ENCODE peak calls at places on chromosomes 13 and 19, in nine cellular contexts. H is T-helper 17 cell; J is K562; W is stimulated activated CD4-positive, alpha-beta T cell treated with anti-CD3 and anti-CD28 coated beads, Interleukin-2, amount 100 ng/mL, for 24 hours; E is lower lobe of right lung; X is IMR-90; Q is fibroblast of mammary gland; F is C1 segment of cervical spinal cord; L is tibial artery. N is an unnamed sample.

GRCh38 chr13:39134574-39134973 is 96.3 kb downstream of the NHLRC3 start:
- DNase-seq in L (no peak), E (no peak), X (no peak), Q (no peak), H (no peak), F (no peak), J (no peak), W (no peak), N (no peak)

GRCh38 chr19:38862321-38863059 is 12.7 kb upstream of the HNRNPL start:
- DNase-seq in X (no peak), J (no peak), Q (peak; percentile 20), E (no peak), L (no peak), W (no peak), H (no peak), F (no peak), N (no peak)

GRCh38 chr19:37594982-37595382 is 306 bp downstream of the ZNF540 start:
- DNase-seq in X (peak; percentile 58), E (peak; percentile 83), J (peak; percentile 32), W (peak; percentile 60), F (peak; percentile 87), H (peak; percentile 24), Q (peak; percentile 55), L (peak; percentile 87), N (peak; percentile 87)

GRCh38 chr13:90867336-90867683 is 480.2 kb upstream of the MIR17HG start:
- DNase-seq in H (no peak), J (peak; percentile 58), W (peak; percentile 37), F (peak; percentile 10), L (peak; percentile 77), E (peak; percentile 70), X (peak; percentile 27), Q (peak; percentile 70), N (no peak)

GRCh38 chr19:51091895-51092873 is 9.5 kb upstream of the KLK14 start:
- DNase-seq in E (no peak), W (no peak), Q (no peak), F (no peak), J (no peak), H (no peak), L (no peak), X (no peak), N (peak; percentile 19)

GRCh38 chr19:16330368-16330801 is 5.8 kb downstream of the KLF2 start:
- DNase-seq in E (peak; percentile 85), H (peak; percentile 84), W (peak; percentile 90), J (peak; percentile 80), F (no peak), X (peak; percentile 90), Q (peak; percentile 87), L (peak; percentile 82), N (peak; percentile 97)

GRCh38 chr13:113904411-113904810 is 40.5 kb upstream of the GAS6 start:
- DNase-seq in Q (peak; percentile 47), F (peak; percentile 19), X (peak; percentile 43), J (no peak), H (no peak), L (peak; percentile 75), E (no peak), W (peak; percentile 40), N (peak; percentile 55)

GRCh38 chr13:50309872-50310594 is 294.8 kb downstream of the KCNRG start:
- DNase-seq in E (no peak), J (no peak), F (no peak), W (no peak), Q (no peak), X (no peak), H (no peak), L (no peak), N (no peak)

GRCh38 chr13:51044023-51044665 is 66.9 kb downstream of the C13orf42 start:
- DNase-seq in L (no peak), Q (no peak), W (no peak), E (no peak), X (no peak), J (no peak), H (no peak), F (no peak), N (no peak)

GRCh38 chr19:47145639-47146486 is 15.2 kb downstream of the SAE1 start:
- DNase-seq in E (no peak), X (no peak), F (no peak), W (no peak), H (no peak), Q (no peak), L (no peak), J (no peak), N (no peak)

GRCh38 chr13:97798836-97799235 is 154.6 kb upstream of the IPO5 start:
- DNase-seq in J (no peak), L (no peak), F (no peak), E (no peak), W (no peak), X (peak; percentile 15), Q (peak; percentile 90), H (no peak), N (no peak)

GRCh38 chr13:51950722-51951121 is 60.5 kb downstream of the ATP7B start:
- DNase-seq in F (no peak), H (no peak), X (no peak), E (no peak), Q (no peak), J (no peak), W (peak; percentile 6), L (no peak), N (no peak)

GRCh38 chr19:19224852-19225494 is 13.2 kb downstream of the NCAN start:
- DNase-seq in E (peak; percentile 87), Q (peak; percentile 50), L (peak; percentile 69), J (peak; percentile 97), H (peak; percentile 65), F (no peak), W (peak; percentile 81), X (peak; percentile 44), N (peak; percentile 94)

GRCh38 chr19:34503546-34504272 is 22.2 kb downstream of the WTIP start:
- DNase-seq in W (no peak), Q (no peak), H (no peak), X (no peak), J (peak; percentile 6), L (peak; percentile 66), F (no peak), E (no peak), N (no peak)

GRCh38 chr19:31418055-31418454 is 68.8 kb upstream of the TSHZ3 start:
- DNase-seq in W (no peak), H (no peak), J (no peak), E (no peak), X (no peak), Q (no peak), F (no peak), L (no peak), N (no peak)

GRCh38 chr13:20679879-20680278 is 23.6 kb upstream of the IL17D start:
- DNase-seq in Q (no peak), E (no peak), W (no peak), J (no peak), X (no peak), F (no peak), L (no peak), H (no peak), N (no peak)

GRCh38 chr13:113115363-113116205 is 7.0 kb upstream of the F10 start:
- DNase-seq in E (peak; percentile 28), L (peak; percentile 60), W (no peak), F (no peak), Q (no peak), H (no peak), X (no peak), J (no peak), N (peak; percentile 61)

GRCh38 chr19:12567951-12568350 is 16.7 kb upstream of the ZNF564 start:
- DNase-seq in J (no peak), E (no peak), H (no peak), Q (peak; percentile 28), W (no peak), X (peak; percentile 16), L (no peak), F (no peak), N (no peak)

GRCh38 chr13:112213467-112214245 is 146.7 kb downstream of the SOX1 start:
- DNase-seq in L (no peak), W (no peak), X (no peak), J (no peak), E (peak; percentile 66), F (no peak), Q (no peak), H (no peak), N (no peak)

GRCh38 chr13:38202730-38203129 is 146.9 kb upstream of the UFM1 start:
- DNase-seq in J (no peak), Q (peak; percentile 74), H (no peak), W (no peak), E (no peak), X (peak; percentile 2), F (no peak), L (no peak), N (no peak)

N was measured in spleen.